ENCODE peak calls at places on chromosomes 3 and 15, in five cellular contexts. R is memory B cell; I is fibroblast of mammary gland; V is NCI-H345; Q is activated CD8-positive, alpha-beta memory T cell treated with anti-CD3 and anti-CD28 coated beads, Interleukin-2, amount 10 ng/mL, durations not matched to agents 7 days and 5 days. B is an unnamed sample.

GRCh38 chr3:14093831-14094230 is 30.8 kb downstream of the CHCHD4 start:
- DNase-seq in Q (no peak), R (no peak), V (no peak), I (no peak), B (no peak)

GRCh38 chr3:159733194-159733860 is 255.3 kb upstream of the IL12A start:
- DNase-seq in Q (no peak), I (peak), R (no peak), V (no peak), B (no peak)

GRCh38 chr15:25441111-25441510 is 2.3 kb upstream of the UBE3A start:
- DNase-seq in V (no peak), R (no peak), Q (no peak), I (no peak), B (peak)

GRCh38 chr3:197178998-197179397 is 119.4 kb downstream of the DLG1 start:
- DNase-seq in V (no peak), Q (no peak), R (no peak), I (no peak), B (no peak)

GRCh38 chr15:42036991-42037390 is 16.1 kb upstream of the PLA2G4E start:
- DNase-seq in Q (no peak), V (no peak), I (no peak), R (no peak), B (no peak)

GRCh38 chr3:71389911-71390573 is 193.5 kb downstream of the FOXP1 start:
- DNase-seq in R (no peak), V (peak), I (peak), Q (no peak), B (peak)

GRCh38 chr15:96093063-96093462 is 237.4 kb upstream of the NR2F2 start:
- DNase-seq in V (no peak), I (no peak), Q (no peak), R (no peak), B (no peak)

GRCh38 chr15:50496692-50497091 is 49.8 kb downstream of the USP50 start:
- DNase-seq in Q (no peak), I (no peak), V (no peak), R (no peak), B (no peak)

GRCh38 chr3:128496602-128497304 is 3.8 kb upstream of the GATA2 start:
- DNase-seq in R (no peak), Q (no peak), V (no peak), I (peak), B (no peak)

GRCh38 chr15:69213786-69214185 is 53.4 kb downstream of the GLCE start:
- DNase-seq in Q (no peak), V (no peak), R (no peak), I (no peak), B (no peak)

GRCh38 chr3:141686477-141687280 is 51.4 kb upstream of the RNF7 start:
- DNase-seq in R (no peak), I (peak), V (no peak), Q (peak), B (peak)

GRCh38 chr3:173217127-173217526 is 76.1 kb upstream of the SPATA16 start:
- DNase-seq in I (no peak), V (no peak), R (no peak), Q (no peak), B (no peak)

GRCh38 chr15:56390739-56391267 is 25.6 kb downstream of the TEX9 start:
- DNase-seq in Q (no peak), V (no peak), I (peak), R (no peak), B (no peak)

GRCh38 chr3:163273694-163274093 is 1777.1 kb downstream of the OTOL1 start:
- DNase-seq in R (no peak), V (no peak), I (no peak), Q (no peak), B (no peak)

GRCh38 chr3:115864912-115865311 is 241.6 kb downstream of the GAP43 start:
- DNase-seq in R (no peak), Q (no peak), V (no peak), I (no peak), B (no peak)

GRCh38 chr3:189119947-189120346 is 51.8 kb upstream of the TPRG1 start:
- DNase-seq in V (no peak), Q (no peak), I (no peak), R (no peak), B (no peak)

GRCh38 chr15:88469321-88469720 is 1.8 kb downstream of the MRPS11 start:
- DNase-seq in R (no peak), V (no peak), Q (no peak), I (no peak), B (no peak)

GRCh38 chr15:82951472-82952155 is 906 bp downstream of the HOMER2 start:
- DNase-seq in I (peak), V (no peak), Q (no peak), R (no peak), B (peak)

GRCh38 chr3:58899159-58899952 is 150.5 kb downstream of the CFAP20DC start:
- DNase-seq in I (peak), R (no peak), Q (peak), V (no peak), B (peak)

B was measured in small intestine.